ENCODE peak calls at places on chromosomes 6 and 20, in six cellular contexts. One of them, this sample, is unnamed.
A peak's percentile ranks its signal among the peaks of the same experiment; 100 is the strongest.

GRCh38 chr6:55886185-55886836 is 10.9 kb upstream of the BMP5 start:
- DNase-seq in mucosa of gallbladder: no peak
- DNase-seq in DMS 273 treated with DMSO at 0.1 percent for 48 hours: no peak
- DNase-seq in NCI-H2081: peak; percentile 31
- DNase-seq in cardiac muscle cell: peak; percentile 51
- DNase-seq in AG08396: no peak
- DNase-seq in this sample: no peak

GRCh38 chr20:57397693-57398108 is 6.5 kb downstream of the RBM38 start:
- DNase-seq in mucosa of gallbladder: no peak
- DNase-seq in DMS 273 treated with DMSO at 0.1 percent for 48 hours: no peak
- DNase-seq in NCI-H2081: peak; percentile 17
- DNase-seq in cardiac muscle cell: no peak
- DNase-seq in AG08396: no peak
- DNase-seq in this sample: no peak

GRCh38 chr20:51042064-51042463 is 19.2 kb upstream of the KCNG1 start:
- DNase-seq in mucosa of gallbladder: no peak
- DNase-seq in DMS 273 treated with DMSO at 0.1 percent for 48 hours: no peak
- DNase-seq in NCI-H2081: no peak
- DNase-seq in cardiac muscle cell: no peak
- DNase-seq in AG08396: no peak
- DNase-seq in this sample: no peak

GRCh38 chr20:37777556-37777955 is 83.7 kb downstream of the CTNNBL1 start:
- DNase-seq in mucosa of gallbladder: no peak
- DNase-seq in DMS 273 treated with DMSO at 0.1 percent for 48 hours: peak; percentile 25
- DNase-seq in NCI-H2081: no peak
- DNase-seq in cardiac muscle cell: no peak
- DNase-seq in AG08396: no peak
- DNase-seq in this sample: peak; percentile 72

GRCh38 chr6:149915970-149916865 is 6.7 kb downstream of the RAET1G start:
- DNase-seq in mucosa of gallbladder: no peak
- DNase-seq in DMS 273 treated with DMSO at 0.1 percent for 48 hours: no peak
- DNase-seq in NCI-H2081: no peak
- DNase-seq in cardiac muscle cell: no peak
- DNase-seq in AG08396: no peak
- DNase-seq in this sample: no peak

GRCh38 chr6:75563032-75563431 is 38.6 kb upstream of the SENP6 start:
- DNase-seq in mucosa of gallbladder: no peak
- DNase-seq in DMS 273 treated with DMSO at 0.1 percent for 48 hours: no peak
- DNase-seq in NCI-H2081: peak; percentile 30
- DNase-seq in cardiac muscle cell: peak; percentile 32
- DNase-seq in AG08396: peak; percentile 30
- DNase-seq in this sample: peak; percentile 27

GRCh38 chr6:46684771-46685170 is 2.9 kb upstream of the TDRD6 start:
- DNase-seq in mucosa of gallbladder: no peak
- DNase-seq in DMS 273 treated with DMSO at 0.1 percent for 48 hours: no peak
- DNase-seq in NCI-H2081: no peak
- DNase-seq in cardiac muscle cell: no peak
- DNase-seq in AG08396: peak; percentile 43
- DNase-seq in this sample: no peak

GRCh38 chr6:24980507-24981384 is 45.0 kb upstream of the RIPOR2 start:
- DNase-seq in mucosa of gallbladder: no peak
- DNase-seq in DMS 273 treated with DMSO at 0.1 percent for 48 hours: no peak
- DNase-seq in NCI-H2081: peak; percentile 86
- DNase-seq in cardiac muscle cell: peak; percentile 53
- DNase-seq in AG08396: no peak
- DNase-seq in this sample: no peak

GRCh38 chr6:64683682-64684081 is 1023.3 kb downstream of the EYS start:
- DNase-seq in mucosa of gallbladder: no peak
- DNase-seq in DMS 273 treated with DMSO at 0.1 percent for 48 hours: no peak
- DNase-seq in NCI-H2081: no peak
- DNase-seq in cardiac muscle cell: peak; percentile 6
- DNase-seq in AG08396: no peak
- DNase-seq in this sample: no peak

GRCh38 chr6:30813623-30814136 is 69.3 kb upstream of the IER3 start:
- DNase-seq in mucosa of gallbladder: no peak
- DNase-seq in DMS 273 treated with DMSO at 0.1 percent for 48 hours: no peak
- DNase-seq in NCI-H2081: no peak
- DNase-seq in cardiac muscle cell: no peak
- DNase-seq in AG08396: no peak
- DNase-seq in this sample: no peak

GRCh38 chr6:14799928-14800327 is 445.9 kb upstream of the JARID2 start:
- DNase-seq in mucosa of gallbladder: peak; percentile 81
- DNase-seq in DMS 273 treated with DMSO at 0.1 percent for 48 hours: peak; percentile 50
- DNase-seq in NCI-H2081: peak; percentile 46
- DNase-seq in cardiac muscle cell: peak; percentile 67
- DNase-seq in AG08396: peak; percentile 61
- DNase-seq in this sample: peak; percentile 78

GRCh38 chr6:143529095-143529494 is 17.6 kb upstream of the FUCA2 start:
- DNase-seq in mucosa of gallbladder: no peak
- DNase-seq in DMS 273 treated with DMSO at 0.1 percent for 48 hours: no peak
- DNase-seq in NCI-H2081: no peak
- DNase-seq in cardiac muscle cell: no peak
- DNase-seq in AG08396: no peak
- DNase-seq in this sample: no peak

GRCh38 chr6:157396026-157396425 is 15.0 kb downstream of the ZDHHC14 start:
- DNase-seq in mucosa of gallbladder: no peak
- DNase-seq in DMS 273 treated with DMSO at 0.1 percent for 48 hours: no peak
- DNase-seq in NCI-H2081: no peak
- DNase-seq in cardiac muscle cell: peak; percentile 30
- DNase-seq in AG08396: no peak
- DNase-seq in this sample: no peak

GRCh38 chr20:46872315-46873211 is 22.1 kb upstream of the EYA2 start:
- DNase-seq in mucosa of gallbladder: no peak
- DNase-seq in DMS 273 treated with DMSO at 0.1 percent for 48 hours: no peak
- DNase-seq in NCI-H2081: no peak
- DNase-seq in cardiac muscle cell: no peak
- DNase-seq in AG08396: peak; percentile 80
- DNase-seq in this sample: peak; percentile 35

GRCh38 chr20:32449890-32450401 is 91.8 kb downstream of the ASXL1 start:
- DNase-seq in mucosa of gallbladder: no peak
- DNase-seq in DMS 273 treated with DMSO at 0.1 percent for 48 hours: peak; percentile 68
- DNase-seq in NCI-H2081: no peak
- DNase-seq in cardiac muscle cell: no peak
- DNase-seq in AG08396: no peak
- DNase-seq in this sample: peak; percentile 86